ENCODE peak calls at places on chromosomes 2 and 18, in four cellular contexts. D is IMR-90, Z is NB4, S is prostate gland. Q is an unnamed sample.
A peak's percentile ranks its signal among the peaks of the same experiment; 100 is the strongest.

GRCh38 chr2:42877936-42878335 is 85.6 kb upstream of the HAAO start:
- DNase-seq in D (no peak), Z (no peak), S (no peak), Q (no peak)

GRCh38 chr18:78768221-78768620 is 211.4 kb upstream of the SALL3 start:
- DNase-seq in D (no peak), Z (no peak), S (no peak), Q (no peak)

GRCh38 chr2:64836566-64836965 is 152.6 kb upstream of the SLC1A4 start:
- DNase-seq in D (no peak), Z (no peak), S (no peak), Q (no peak)

GRCh38 chr18:51110073-51110797 is 80.2 kb downstream of the SMAD4 start:
- DNase-seq in D (peak; percentile 5), Z (peak; percentile 65), S (peak; percentile 35), Q (peak; percentile 52)

GRCh38 chr2:31228717-31229116 is 5.2 kb upstream of the EHD3 start:
- DNase-seq in D (no peak), Z (no peak), S (no peak), Q (no peak)

GRCh38 chr2:31457651-31458050 is 43.1 kb upstream of the XDH start:
- DNase-seq in D (no peak), Z (no peak), S (no peak), Q (no peak)

GRCh38 chr2:43129676-43130547 is 96.5 kb downstream of the ZFP36L2 start:
- DNase-seq in D (peak; percentile 43), Z (peak; percentile 91), S (no peak), Q (no peak)

GRCh38 chr18:28588884-28589549 is 412.1 kb upstream of the CDH2 start:
- DNase-seq in D (peak; percentile 18), Z (no peak), S (no peak), Q (no peak)

GRCh38 chr2:226798422-226799210 is 1.0 kb downstream of the IRS1 start:
- DNase-seq in D (peak; percentile 55), Z (peak; percentile 62), S (peak; percentile 34), Q (peak; percentile 70)

GRCh38 chr18:39434223-39434622 is 1868.6 kb upstream of the CELF4 start:
- DNase-seq in D (no peak), Z (no peak), S (no peak), Q (no peak)

GRCh38 chr2:193837368-193837767 is 1642.6 kb upstream of the TMEFF2 start:
- DNase-seq in D (no peak), Z (no peak), S (no peak), Q (peak; percentile 44)

GRCh38 chr2:103875111-103875510 is 978.8 kb upstream of the POU3F3 start:
- DNase-seq in D (no peak), Z (no peak), S (no peak), Q (no peak)

GRCh38 chr2:151922845-151923666 is 94.8 kb upstream of the ARL5A start:
- DNase-seq in D (no peak), Z (peak; percentile 83), S (peak; percentile 42), Q (no peak)

GRCh38 chr2:237475704-237476107 is 11.3 kb upstream of the MLPH start:
- DNase-seq in D (peak; percentile 60), Z (peak; percentile 33), S (no peak), Q (no peak)

GRCh38 chr2:121330921-121331320 is 45.9 kb upstream of the TFCP2L1 start:
- DNase-seq in D (no peak), Z (no peak), S (no peak), Q (no peak)

GRCh38 chr2:32900246-32901000 is 46.3 kb upstream of the LTBP1 start:
- DNase-seq in D (no peak), Z (no peak), S (no peak), Q (no peak)

GRCh38 chr2:118430510-118431187 is 342.4 kb downstream of the INSIG2 start:
- DNase-seq in D (no peak), Z (no peak), S (no peak), Q (no peak)

GRCh38 chr18:9835112-9835755 is 50.5 kb upstream of the TXNDC2 start:
- DNase-seq in D (no peak), Z (no peak), S (no peak), Q (no peak)

GRCh38 chr18:13543144-13543543 is 183.2 kb downstream of the FAM210A start:
- DNase-seq in D (no peak), Z (no peak), S (no peak), Q (no peak)

GRCh38 chr2:58709274-58709673 is 468.1 kb upstream of the FANCL start:
- DNase-seq in D (no peak), Z (no peak), S (no peak), Q (no peak)

GRCh38 chr2:98884658-98885057 is 51.4 kb downstream of the CRACDL start:
- DNase-seq in D (no peak), Z (no peak), S (no peak), Q (no peak)

GRCh38 chr2:239440511-239440959 is 39.7 kb upstream of the HDAC4 start:
- DNase-seq in D (no peak), Z (no peak), S (no peak), Q (no peak)

GRCh38 chr18:35045121-35045520 is 3.9 kb downstream of the MAPRE2 start:
- DNase-seq in D (peak; percentile 63), Z (peak; percentile 45), S (no peak), Q (peak; percentile 40)

GRCh38 chr2:239000089-239000488 is 152.2 kb downstream of the TWIST2 start:
- DNase-seq in D (no peak), Z (no peak), S (no peak), Q (no peak)

GRCh38 chr2:238082858-238083257 is 17.3 kb upstream of the ESPNL start:
- DNase-seq in D (no peak), Z (no peak), S (no peak), Q (no peak)

DNA sequence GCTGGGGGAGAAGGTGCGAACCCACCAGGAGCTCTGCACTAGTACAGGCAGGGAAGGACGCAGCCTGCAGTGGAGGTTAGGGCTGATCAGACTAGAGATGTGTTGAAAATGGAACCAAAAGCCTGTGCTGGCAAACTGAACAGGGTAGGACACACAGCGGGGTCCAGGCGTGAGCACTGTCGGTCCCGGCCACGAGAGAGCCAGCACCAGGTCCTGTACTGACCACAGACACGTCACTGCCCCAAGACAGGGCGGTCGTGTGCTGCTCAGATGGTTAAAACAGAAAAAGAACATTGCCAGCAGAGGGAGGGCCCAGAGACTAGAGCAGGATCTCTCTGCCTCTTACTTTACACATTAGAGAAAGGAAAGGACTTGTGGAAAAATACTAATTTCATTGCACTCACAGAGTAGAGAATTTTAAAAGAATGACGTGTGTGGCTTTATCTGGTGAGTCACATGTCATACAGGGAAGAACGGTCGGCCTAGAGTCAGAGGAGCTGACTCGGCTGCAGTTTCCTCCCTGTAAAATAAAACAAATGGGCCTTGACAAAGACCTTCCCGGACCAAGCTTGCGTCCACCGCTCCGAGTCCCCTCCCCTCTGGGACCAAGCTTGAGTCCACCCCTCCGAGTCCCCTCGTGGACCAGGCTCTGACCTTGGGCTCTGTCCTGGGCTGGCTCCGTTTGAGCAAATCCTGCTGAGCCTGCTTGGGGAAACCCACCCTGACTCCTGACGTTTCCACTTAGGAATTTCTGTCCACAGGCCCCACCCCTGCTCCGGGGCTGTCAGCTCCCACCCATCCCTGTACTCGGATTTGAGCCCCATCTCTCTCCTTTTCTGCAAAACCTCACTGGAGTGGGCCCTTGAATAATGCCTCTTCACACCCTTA is 16.7 kb upstream of the ADI1 start:
- DNase-seq in D (peak; percentile 94), Z (no peak), S (no peak), Q (peak; percentile 55)
- TF ChIP-seq POLR2A in D (peak; percentile 76), Z (no peak), S (peak; percentile 12), Q (peak; percentile 36)

GRCh38 chr18:23452728-23453656 is at the start of gene RIOK3:
- DNase-seq in D (peak; percentile 92), Z (peak; percentile 98), S (peak; percentile 97), Q (peak; percentile 99)
- TF ChIP-seq POLR2A in D (peak; percentile 78), Z (peak; percentile 47), S (peak; percentile 97), Q (peak; percentile 98)

GRCh38 chr18:48541747-48542108 is 2.9 kb downstream of the CTIF start:
- DNase-seq in D (no peak), Z (no peak), S (no peak), Q (no peak)

GRCh38 chr18:48539406-48540328 is 836 bp downstream of the CTIF start:
- DNase-seq in D (peak; percentile 59), Z (peak; percentile 69), S (no peak), Q (peak; percentile 54)

GRCh38 chr18:48540329-48541025 is 1.6 kb downstream of the CTIF start:
- DNase-seq in D (peak; percentile 58), Z (peak; percentile 74), S (peak; percentile 58), Q (peak; percentile 73)

GRCh38 chr18:48542513-48543181 is 3.8 kb downstream of the CTIF start:
- DNase-seq in D (no peak), Z (no peak), S (no peak), Q (no peak)

DNA sequence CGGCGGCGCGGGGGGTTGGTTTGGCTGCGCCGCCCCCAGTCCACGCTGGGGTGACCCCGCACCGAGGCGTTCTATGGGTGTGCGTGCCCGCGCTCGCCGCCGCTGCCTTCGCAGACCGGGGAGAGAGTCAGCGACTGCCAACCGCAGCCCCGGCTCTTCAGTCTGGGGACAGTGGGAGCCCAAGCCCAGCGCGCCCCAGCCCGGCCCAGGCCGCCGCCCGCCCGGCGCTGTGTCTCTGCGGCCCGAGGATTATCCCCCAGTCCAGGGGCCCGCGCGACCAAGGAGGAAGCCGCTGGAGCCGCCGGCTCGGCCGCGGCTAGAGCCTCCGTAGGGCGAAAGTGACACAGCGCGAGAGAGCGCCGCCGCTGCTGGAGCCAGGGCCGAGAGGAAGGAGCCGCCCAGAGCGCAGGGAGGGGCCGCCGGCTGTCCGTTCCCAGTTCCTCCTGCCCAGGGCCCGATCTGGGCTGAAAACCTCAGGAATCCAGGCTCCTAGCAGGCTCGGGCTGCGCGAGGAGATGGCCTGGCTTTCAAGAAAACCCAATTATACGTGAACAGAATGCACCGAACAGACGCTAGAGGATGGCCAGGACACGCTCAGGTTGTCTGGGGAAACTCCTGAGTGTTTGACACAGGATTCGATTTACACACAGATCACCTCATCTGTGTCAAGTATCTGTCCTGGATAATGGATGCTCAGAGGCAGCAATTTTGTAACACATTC is 2.4 kb downstream of the CTIF start:
- DNase-seq in D (peak; percentile 75), Z (peak; percentile 85), S (peak; percentile 66), Q (peak; percentile 79)
- TF ChIP-seq POLR2A in D (peak; percentile 65), Z (no peak), S (peak; percentile 69), Q (no peak)

GRCh38 chr2:143732931-143733330 is 603.7 kb downstream of the ARHGAP15 start:
- DNase-seq in D (no peak), Z (no peak), S (no peak), Q (no peak)
- TF ChIP-seq POLR2A in D (no peak), Z (no peak), S (no peak), Q (no peak)

DNA sequence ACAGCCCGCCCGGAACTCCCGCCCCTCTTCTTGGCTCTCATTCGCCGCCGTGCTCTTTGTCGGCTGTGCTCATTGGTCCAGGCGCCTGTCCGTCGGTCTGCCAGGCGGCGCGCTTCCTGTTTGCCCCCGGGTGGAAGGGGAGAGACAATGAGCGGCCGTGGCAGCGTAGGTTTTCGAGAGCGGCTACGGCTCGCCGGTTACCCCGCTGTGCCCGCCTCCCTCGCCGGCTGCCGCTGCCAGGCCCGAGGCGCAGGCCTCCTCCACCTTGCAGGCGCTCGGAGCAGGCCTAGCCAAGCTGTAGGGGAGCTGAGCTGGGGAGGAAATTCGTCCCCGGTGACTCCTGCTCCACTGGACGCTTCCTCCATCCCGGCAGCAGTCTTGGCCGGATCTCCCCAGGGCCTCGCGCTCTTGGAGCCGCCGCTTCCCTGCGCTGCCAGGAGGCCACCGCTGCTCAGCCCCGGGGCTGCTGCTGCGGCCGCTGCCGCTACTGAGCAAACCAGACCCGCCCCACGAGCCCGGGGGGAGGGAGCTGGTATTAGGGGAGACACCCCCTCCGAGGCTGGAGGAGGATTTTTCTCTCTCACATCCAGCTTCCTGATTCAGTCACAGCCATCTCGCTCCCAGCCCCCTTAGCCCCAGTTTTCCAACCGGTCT is at the start of gene SP3:
- DNase-seq in D (peak; percentile 97), Z (peak; percentile 99), S (peak; percentile 96), Q (peak; percentile 97)
- TF ChIP-seq POLR2A in D (no peak), Z (peak; percentile 81), S (peak; percentile 93), Q (peak; percentile 94)